ENCODE peak calls at places on chromosomes 13 and 19, in four cellular contexts. R is AG09319; I is activated CD4-positive, alpha-beta T cell treated with anti-CD3 and anti-CD28 coated beads, Interleukin-2, amount 50 U/mL, for 24 hours; Q is HFF-Myc. M is an unnamed sample.

GRCh38 chr19:46133101-46133627 is 8.7 kb upstream of the IGFL3 start:
- DNase-seq in R (peak; percentile 77), I (no peak), Q (peak; percentile 99), M (no peak)

GRCh38 chr13:24264976-24265375 is 44.4 kb upstream of the C1QTNF9 start:
- DNase-seq in R (no peak), I (peak; percentile 71), Q (no peak), M (peak; percentile 51)

GRCh38 chr19:56839665-56840451 is 668 bp downstream of the PEG3 start:
- DNase-seq in R (peak; percentile 18), I (no peak), Q (no peak), M (peak; percentile 78)

GRCh38 chr13:24365191-24365590 is 55.8 kb downstream of the C1QTNF9 start:
- DNase-seq in R (no peak), I (no peak), Q (no peak), M (no peak)

GRCh38 chr19:31969110-31969509 is 376.3 kb upstream of the ZNF507 start:
- DNase-seq in R (no peak), I (no peak), Q (no peak), M (no peak)

GRCh38 chr19:7928741-7929701 is 3.1 kb upstream of the CTXN1 start:
- DNase-seq in R (peak; percentile 56), I (peak; percentile 33), Q (peak; percentile 63), M (no peak)

GRCh38 chr13:112898786-112899617 is 70.0 kb upstream of the MCF2L start:
- DNase-seq in R (no peak), I (no peak), Q (no peak), M (no peak)

GRCh38 chr13:113034451-113035208 is 65.6 kb downstream of the MCF2L start:
- DNase-seq in R (peak; percentile 14), I (no peak), Q (peak; percentile 10), M (peak; percentile 24)

GRCh38 chr19:49132974-49133609 is 13.7 kb downstream of the PPFIA3 start:
- DNase-seq in R (no peak), I (no peak), Q (no peak), M (peak; percentile 58)

GRCh38 chr19:9406798-9407352 is 28.5 kb downstream of the ZNF266 start:
- DNase-seq in R (peak; percentile 65), I (peak; percentile 53), Q (peak; percentile 40), M (peak; percentile 26)

GRCh38 chr13:48094404-48094780 is 512 bp downstream of the MED4 start:
- DNase-seq in R (no peak), I (no peak), Q (no peak), M (no peak)

GRCh38 chr19:42028304-42029216 is 34.5 kb upstream of the ATP1A3 start:
- DNase-seq in R (no peak), I (peak; percentile 5), Q (no peak), M (no peak)

GRCh38 chr13:71831716-71832115 is 35.3 kb downstream of the DACH1 start:
- DNase-seq in R (no peak), I (no peak), Q (no peak), M (no peak)

GRCh38 chr13:41370736-41371135 is 59.7 kb downstream of the NAA16 start:
- DNase-seq in R (no peak), I (no peak), Q (peak; percentile 66), M (no peak)